ENCODE peak calls at places on chromosomes 3 and 15, in five cellular contexts. B is HFF-Myc; H is glutamatergic neuron; U is naive thymus-derived CD8-positive, alpha-beta T cell; A is hippocampal formation. K is an unnamed sample.
A peak's percentile ranks its signal among the peaks of the same experiment; 100 is the strongest.

GRCh38 chr15:82663186-82663600 is 16.0 kb upstream of the CPEB1 start:
- DNase-seq in U (peak; percentile 43), A (no peak), B (peak; percentile 19), H (no peak), K (peak; percentile 84)

GRCh38 chr3:59085976-59086375 is 36.2 kb upstream of the CFAP20DC start:
- DNase-seq in A (no peak), H (no peak), B (no peak), U (no peak), K (no peak)

GRCh38 chr3:112074616-112075497 is 11.3 kb upstream of the C3orf52 start:
- DNase-seq in A (no peak), U (peak; percentile 37), H (no peak), B (peak; percentile 87), K (no peak)

GRCh38 chr3:189720746-189721426 is 89.7 kb downstream of the TP63 start:
- DNase-seq in H (no peak), U (no peak), A (no peak), B (no peak), K (no peak)

GRCh38 chr3:183782576-183782975 is 42.8 kb downstream of the MAP6D1 start:
- DNase-seq in A (no peak), H (no peak), B (no peak), U (no peak), K (no peak)

GRCh38 chr3:152021951-152022461 is 148.6 kb downstream of the SUCNR1 start:
- DNase-seq in U (no peak), A (no peak), B (peak; percentile 31), H (no peak), K (no peak)

GRCh38 chr3:39479701-39480414 is 12.4 kb downstream of the MOBP start:
- DNase-seq in A (no peak), H (no peak), U (no peak), B (no peak), K (no peak)

GRCh38 chr15:79673416-79674123 is 223.2 kb downstream of the MTHFS start:
- DNase-seq in B (peak; percentile 41), U (no peak), H (no peak), A (no peak), K (no peak)

GRCh38 chr15:48550822-48551525 is 94.5 kb downstream of the FBN1 start:
- DNase-seq in U (no peak), B (no peak), H (no peak), A (no peak), K (no peak)

GRCh38 chr3:143769663-143770062 is 78.6 kb downstream of the SLC9A9 start:
- DNase-seq in U (no peak), B (no peak), H (no peak), A (no peak), K (no peak)

GRCh38 chr15:48332642-48333034 is 1.4 kb downstream of the DUT start:
- DNase-seq in B (no peak), H (no peak), U (no peak), A (no peak), K (no peak)

GRCh38 chr15:29039466-29040366 is 153.9 kb downstream of the APBA2 start:
- DNase-seq in B (no peak), A (no peak), H (no peak), U (no peak), K (no peak)

GRCh38 chr15:35912196-35912595 is 366.2 kb upstream of the DPH6 start:
- DNase-seq in A (peak; percentile 0), H (no peak), U (no peak), B (no peak), K (no peak)

GRCh38 chr3:194485876-194486539 is 794 bp downstream of the ATP13A3 start:
- DNase-seq in H (no peak), A (no peak), U (peak; percentile 50), B (no peak), K (peak; percentile 22)

GRCh38 chr15:35696767-35697231 is 150.8 kb upstream of the DPH6 start:
- DNase-seq in H (no peak), A (no peak), U (no peak), B (peak; percentile 69), K (no peak)

GRCh38 chr3:88203537-88204143 is 53.9 kb downstream of the C3orf38 start:
- DNase-seq in A (peak; percentile 85), U (peak; percentile 8), B (peak; percentile 44), H (peak; percentile 86), K (peak; percentile 80)

GRCh38 chr3:142035308-142035922 is 113.9 kb downstream of the TFDP2 start:
- DNase-seq in B (no peak), U (no peak), A (no peak), H (no peak), K (no peak)

GRCh38 chr3:146277953-146278631 is 27.2 kb upstream of the PLSCR4 start:
- DNase-seq in H (no peak), B (peak; percentile 56), A (no peak), U (no peak), K (no peak)

GRCh38 chr3:37689645-37690356 is 171.9 kb upstream of the CTDSPL start:
- DNase-seq in H (no peak), B (no peak), A (no peak), U (no peak), K (no peak)

GRCh38 chr3:123993818-123994217 is 1.9 kb upstream of the ROPN1 start:
- DNase-seq in A (no peak), B (no peak), H (no peak), U (no peak), K (no peak)

GRCh38 chr3:102225407-102226132 is 209.2 kb upstream of the ZPLD1 start:
- DNase-seq in A (peak; percentile 60), U (peak; percentile 53), H (no peak), B (peak; percentile 53), K (no peak)

GRCh38 chr3:184129012-184129411 is 6.1 kb upstream of the EIF2B5 start:
- DNase-seq in A (no peak), H (peak; percentile 33), U (no peak), B (no peak), K (peak; percentile 59)

GRCh38 chr3:44924102-44925084 is 50.0 kb downstream of the TGM4 start:
- DNase-seq in H (no peak), A (no peak), B (no peak), U (no peak), K (no peak)

GRCh38 chr3:64974401-64974800 is 286.6 kb upstream of the ADAMTS9 start:
- DNase-seq in U (no peak), B (no peak), A (no peak), H (no peak), K (no peak)

GRCh38 chr3:108051005-108051404 is 39.8 kb downstream of the CD47 start:
- DNase-seq in U (no peak), A (no peak), B (peak; percentile 11), H (no peak), K (no peak)

GRCh38 chr3:24012589-24013257 is 67.6 kb downstream of the NR1D2 start:
- DNase-seq in A (no peak), H (no peak), B (no peak), U (no peak), K (no peak)

K was measured in WTC11.